ENCODE peak calls at places on chromosomes 1 and 21, in eight cellular contexts. E, A, P, L, U, D, Y and S are unnamed samples. For H3K4me1 and H3K27me3, the result is how much of the 10 kb centered on the place peaks cover.

GRCh38 chr1:162560303-162561036 is 1.1 kb upstream of the UAP1 start:
- DNase-seq in P (no peak), E (no peak), L (peak), U (no peak), D (no peak), A (no peak), Y (peak), S (no peak)

GRCh38 chr1:65467536-65467935 is 47.1 kb downstream of the LEPR start:
- DNase-seq in P (no peak), D (no peak), A (peak), Y (no peak), L (peak), E (no peak), U (peak), S (peak)

GRCh38 chr1:147611587-147611986 is 58.7 kb downstream of the ACP6 start:
- DNase-seq in D (no peak), E (no peak), Y (no peak), U (no peak), L (no peak), A (no peak), P (no peak), S (no peak)

GRCh38 chr1:180116964-180117763 is 37.5 kb upstream of the QSOX1 start:
- DNase-seq in Y (no peak), U (peak), P (no peak), L (peak), A (no peak), D (no peak), E (no peak), S (no peak)

GRCh38 chr1:156248323-156248683 is 447 bp upstream of the PAQR6 start:
- DNase-seq in U (no peak), A (no peak), P (no peak), D (no peak), E (no peak), L (no peak), Y (no peak), S (no peak)

GRCh38 chr1:2115008-2115921 is 65.1 kb downstream of the PRKCZ start:
- DNase-seq in P (no peak), U (no peak), Y (no peak), L (no peak), A (no peak), D (peak), E (peak), S (no peak)

GRCh38 chr1:243890576-243890975 is 40.5 kb upstream of the AKT3 start:
- DNase-seq in P (no peak), L (no peak), U (peak), A (no peak), D (no peak), Y (no peak), E (no peak), S (no peak)

GRCh38 chr1:204842892-204843291 is 27.8 kb upstream of the NFASC start:
- DNase-seq in L (no peak), P (no peak), Y (no peak), E (no peak), A (no peak), U (no peak), D (no peak), S (no peak)

GRCh38 chr21:42555756-42556438 is 42.2 kb downstream of the SLC37A1 start:
- DNase-seq in D (no peak), U (no peak), E (no peak), L (no peak), A (no peak), Y (no peak), P (no peak), S (no peak)

GRCh38 chr1:198228925-198229324 is 72.1 kb downstream of the NEK7 start:
- DNase-seq in U (no peak), Y (no peak), L (no peak), E (no peak), D (no peak), P (no peak), A (no peak), S (no peak)

GRCh38 chr21:35027558-35028450 is 21.3 kb downstream of the RUNX1 start:
- DNase-seq in D (no peak), Y (no peak), A (no peak), U (no peak), P (no peak), L (no peak), E (no peak), S (no peak)

GRCh38 chr21:36141513-36141925 is 6.6 kb downstream of the CBR3 start:
- DNase-seq in L (peak), U (peak), P (peak), D (peak), E (peak), Y (peak), A (peak), S (peak)

GRCh38 chr1:111559736-111560279 is 56.4 kb upstream of the ADORA3 start:
- DNase-seq in U (peak), L (no peak), P (no peak), D (no peak), E (no peak), A (no peak), Y (no peak), S (no peak)

GRCh38 chr1:241917487-241917886 is 40.1 kb upstream of the BECN2 start:
- DNase-seq in U (no peak), D (no peak), L (no peak), Y (no peak), A (no peak), E (no peak), P (no peak), S (no peak)

DNA sequence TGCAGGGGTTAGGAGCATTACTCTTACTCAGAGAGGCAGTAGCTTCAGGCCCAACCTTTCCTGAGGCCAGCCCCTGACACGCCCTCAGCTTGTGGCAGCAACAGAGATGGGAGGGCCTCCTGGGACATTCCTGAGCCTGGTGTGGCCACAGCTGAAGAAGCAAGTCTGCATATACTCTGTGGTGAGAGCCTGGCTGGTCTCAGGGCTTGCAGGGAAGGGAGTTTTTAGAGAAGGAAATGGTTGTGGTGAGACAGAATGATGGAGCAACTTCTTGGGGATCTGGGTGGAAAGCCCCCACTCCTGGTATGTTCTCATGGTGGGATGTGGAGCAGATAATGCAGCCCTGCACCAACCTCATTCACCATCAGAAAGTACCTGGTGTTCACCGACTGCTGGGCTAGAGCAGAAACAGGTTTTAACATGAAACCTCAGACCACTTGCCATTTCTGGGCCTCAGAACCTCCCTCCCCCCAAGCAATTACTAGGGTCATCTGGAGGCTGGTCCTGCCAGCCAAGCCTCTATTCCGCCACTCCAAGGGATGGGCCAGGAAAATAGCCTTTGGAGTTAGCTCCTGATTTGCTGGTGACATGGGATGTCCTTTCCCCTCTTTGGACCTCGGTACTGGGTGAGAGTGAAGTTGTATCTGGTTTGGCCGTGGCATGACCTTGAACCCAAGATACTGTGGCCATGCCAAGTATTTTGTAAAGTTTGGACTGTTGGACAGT is 28.0 kb upstream of the RNF19B start:
- DNase-seq in P (no peak), Y (peak), D (peak), E (no peak), A (peak), U (peak), L (peak), S (peak)
- H3K4me1 ChIP-seq in P (under half), Y (under half), D (under half), E (under half), A (under half), U (under half), L (under half), S (under half)

GRCh38 chr1:90821793-90822359 is 104.8 kb upstream of the BARHL2 start:
- DNase-seq in U (no peak), P (no peak), D (no peak), E (no peak), L (no peak), Y (no peak), A (no peak), S (no peak)
- H3K27me3 ChIP-seq in U (under half), P (under half), D (under half), E (under half), L (under half), Y (under half), A (under half), S (under half)

GRCh38 chr1:230270185-230270939 is 155.8 kb downstream of the PGBD5 start:
- DNase-seq in A (no peak), E (no peak), L (no peak), U (peak), Y (no peak), D (no peak), P (no peak), S (peak)
- H3K4me1 ChIP-seq in A (under half), E (under half), L (under half), U (under half), Y (under half), D (under half), P (under half), S (under half)

GRCh38 chr1:23210963-23211362 is 6.3 kb downstream of the HTR1D start:
- DNase-seq in Y (no peak), U (no peak), P (no peak), D (no peak), E (no peak), A (no peak), L (no peak), S (no peak)

GRCh38 chr1:23210351-23210785 is 6.9 kb downstream of the HTR1D start:
- DNase-seq in D (no peak), U (no peak), Y (no peak), L (no peak), A (no peak), E (no peak), P (no peak), S (no peak)

GRCh38 chr1:23211955-23212354 is 5.3 kb downstream of the HTR1D start:
- DNase-seq in Y (no peak), U (no peak), A (no peak), L (no peak), D (no peak), P (no peak), E (no peak), S (no peak)

GRCh38 chr1:23208527-23208926 is 8.8 kb downstream of the HTR1D start:
- DNase-seq in E (no peak), L (no peak), D (no peak), Y (no peak), U (no peak), A (no peak), P (no peak), S (no peak)

DNA sequence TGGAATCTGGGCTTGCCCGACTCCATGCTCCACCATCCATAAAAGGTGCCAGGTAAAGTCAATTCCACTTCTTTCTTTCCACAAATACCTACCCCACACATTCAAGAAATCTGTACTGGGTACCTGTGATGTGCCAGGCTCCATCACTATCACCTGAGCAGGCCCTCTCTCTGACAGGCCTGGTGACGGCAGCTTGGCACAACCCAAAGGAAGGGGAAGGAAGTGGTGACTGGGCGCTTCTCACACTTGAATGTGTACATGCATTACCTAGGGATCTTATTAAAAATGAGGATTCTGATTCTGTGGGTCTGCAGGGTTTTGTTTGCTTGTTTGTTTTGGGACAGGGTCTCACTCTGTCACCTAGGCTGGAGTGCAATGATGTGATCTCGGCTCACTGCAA is 7.5 kb downstream of the HTR1D start:
- DNase-seq in L (no peak), A (no peak), U (no peak), Y (no peak), E (no peak), P (no peak), D (no peak), S (no peak)
- H3K27me3 ChIP-seq in L (under half), A (under half), U (under half), Y (under half), E (under half), P (under half), D (under half), S (under half)

DNA sequence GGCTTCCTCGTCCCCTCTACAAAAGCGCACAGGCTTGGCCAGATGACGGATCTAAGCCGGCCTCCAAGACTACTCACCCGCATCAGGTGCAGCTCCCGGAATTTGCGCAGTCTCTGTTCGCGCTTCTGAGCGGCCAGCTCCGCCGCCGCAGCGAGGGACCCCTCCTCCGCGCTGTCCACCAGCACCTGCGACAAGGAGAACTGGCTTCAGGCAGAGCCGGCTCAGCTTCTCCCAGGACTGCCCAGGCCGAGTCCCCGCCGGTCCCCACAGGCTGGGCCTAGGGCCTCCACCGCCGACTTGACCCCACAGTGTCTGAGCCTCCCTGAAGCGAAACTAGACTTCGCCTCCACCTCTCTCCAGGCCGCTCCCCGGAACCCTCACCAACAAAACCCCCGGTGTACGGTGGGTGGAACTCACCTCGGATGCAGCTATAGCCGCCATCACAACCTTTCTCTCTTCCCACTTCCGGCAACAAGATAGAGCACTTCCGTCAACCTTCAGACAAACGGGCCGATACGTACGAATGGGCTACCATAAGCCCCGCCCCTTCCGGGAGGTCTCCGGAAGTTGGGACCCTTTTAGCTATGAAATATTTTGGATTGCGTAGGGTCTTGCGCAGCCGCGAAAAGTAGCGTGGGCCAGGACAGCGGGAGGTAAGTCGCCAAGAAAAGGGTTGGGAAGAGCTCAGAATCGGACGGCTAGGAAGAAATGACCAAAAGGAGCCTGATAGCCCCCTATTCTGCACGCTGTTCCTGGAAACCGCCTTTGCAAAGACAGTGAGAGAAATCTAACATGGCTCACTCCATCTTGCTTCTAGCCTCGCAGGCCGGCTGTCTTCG is at the start of gene SYF2:
- DNase-seq in U (peak), P (peak), A (peak), Y (peak), L (peak), E (peak), D (peak), S (peak)
- H3K4me1 ChIP-seq in U (under half), P (under half), A (under half), Y (under half), L (under half), E (under half), D (under half), S (under half)

DNA sequence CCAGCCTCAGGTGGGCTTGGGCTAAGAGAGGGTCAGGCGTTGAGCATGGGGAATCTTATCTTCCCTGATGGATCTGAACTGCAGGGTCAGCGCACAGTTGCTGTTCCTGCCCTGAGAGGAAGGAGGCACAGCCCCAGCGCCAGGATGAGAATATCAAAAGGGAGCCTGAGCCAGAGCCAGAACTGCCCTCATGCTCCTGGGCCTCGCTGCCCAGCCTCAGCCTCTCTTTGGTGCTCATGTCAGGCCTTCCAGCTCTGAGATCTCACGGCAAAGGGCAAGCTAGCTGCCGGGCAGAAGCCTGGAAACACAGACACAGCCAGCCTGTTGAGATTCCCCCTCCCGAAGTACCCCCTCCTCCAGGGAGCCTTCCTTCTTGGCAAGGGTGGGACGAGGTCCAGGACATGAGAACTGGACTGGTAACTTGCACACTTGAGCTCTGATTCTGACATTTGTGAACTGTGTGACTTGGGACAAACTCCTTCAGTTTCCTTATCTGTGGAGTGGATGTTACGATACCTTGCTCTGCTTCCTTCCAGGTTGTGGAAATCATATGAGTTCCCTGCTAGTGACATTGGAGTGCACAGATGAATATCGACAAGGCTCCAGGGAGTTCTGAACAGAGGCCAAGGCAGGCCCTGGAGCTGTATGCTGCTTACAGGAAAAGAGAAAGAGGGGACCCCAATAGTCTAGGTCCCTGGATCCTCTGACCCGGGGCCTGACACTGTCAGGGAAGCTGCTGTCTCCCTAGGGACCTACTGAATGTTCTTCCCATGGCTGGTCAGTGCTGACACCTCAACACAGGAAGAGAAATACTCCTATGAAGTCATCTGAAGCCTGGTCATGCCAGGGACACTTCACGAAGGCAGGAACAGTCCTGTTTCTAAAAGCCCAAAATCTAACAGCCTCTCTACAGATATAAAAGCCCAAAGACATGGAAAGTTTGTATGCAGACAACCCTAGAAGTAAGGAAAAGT is 1.4 kb upstream of the LAD1 start:
- DNase-seq in U (no peak), D (no peak), E (no peak), Y (no peak), L (no peak), P (no peak), A (no peak), S (no peak)
- H3K27me3 ChIP-seq in U (half or more), D (under half), E (under half), Y (under half), L (under half), P (under half), A (under half), S (half or more)